ENCODE peak calls at places on chromosomes 16 and 17, in ten cellular contexts. F is cardiac septum, O is LoVo, Z is AML-193, V is AG10803, B is tibial artery, H is NCI-H2081 treated with DMSO at 0.1 percent for 48 hours, U is lower leg skin, J is hypothalamus, K is T-cell. Q is an unnamed sample.

GRCh38 chr16:84663433-84664101 is 15.3 kb downstream of the KLHL36 start:
- DNase-seq in F (no peak), O (no peak), Z (no peak), V (no peak), B (no peak), H (no peak), U (no peak), J (no peak), K (no peak), Q (no peak)

GRCh38 chr16:31141489-31142108 is 6.1 kb upstream of the PRSS8 start:
- DNase-seq in F (no peak), O (no peak), Z (no peak), V (no peak), B (no peak), H (no peak), U (no peak), J (no peak), K (no peak), Q (no peak)

GRCh38 chr16:48335961-48336360 is 49.3 kb downstream of the SIAH1 start:
- DNase-seq in F (no peak), O (no peak), Z (no peak), V (peak; percentile 73), B (no peak), H (no peak), U (no peak), J (no peak), K (no peak), Q (no peak)

GRCh38 chr17:74603032-74603635 is 11.1 kb upstream of the CD300LD start:
- DNase-seq in F (no peak), O (no peak), Z (no peak), V (no peak), B (no peak), H (no peak), U (no peak), J (no peak), K (no peak), Q (no peak)

GRCh38 chr16:86739178-86739577 is 160.8 kb downstream of the FOXL1 start:
- DNase-seq in F (no peak), O (no peak), Z (no peak), V (no peak), B (no peak), H (no peak), U (no peak), J (no peak), K (no peak), Q (no peak)

GRCh38 chr17:81394377-81394747 is 895 bp upstream of the BAHCC1 start:
- DNase-seq in F (no peak), O (no peak), Z (peak; percentile 42), V (no peak), B (no peak), H (no peak), U (no peak), J (no peak), K (no peak), Q (no peak)

GRCh38 chr17:35799942-35800341 is 4.5 kb upstream of the MMP28 start:
- DNase-seq in F (peak; percentile 90), O (peak; percentile 60), Z (no peak), V (peak; percentile 88), B (peak; percentile 49), H (no peak), U (no peak), J (peak; percentile 55), K (no peak), Q (peak; percentile 58)

GRCh38 chr17:9937164-9937835 is 32.2 kb upstream of the RCVRN start:
- DNase-seq in F (peak; percentile 81), O (no peak), Z (no peak), V (peak; percentile 95), B (peak; percentile 46), H (no peak), U (no peak), J (no peak), K (no peak), Q (no peak)

GRCh38 chr17:78976907-78977680 is 2.6 kb downstream of the LGALS3BP start:
- DNase-seq in F (no peak), O (no peak), Z (no peak), V (no peak), B (no peak), H (no peak), U (no peak), J (no peak), K (no peak), Q (no peak)

GRCh38 chr16:12744860-12745259 is 58.8 kb downstream of the CPPED1 start:
- DNase-seq in F (no peak), O (no peak), Z (no peak), V (no peak), B (no peak), H (no peak), U (no peak), J (no peak), K (no peak), Q (no peak)